ENCODE peak calls at places on chromosome 21, in eight cellular contexts. C, A, T, Z, X, L, V and W are unnamed samples. For H3K4me1, the result is how much of the 10 kb centered on the place peaks cover.

GRCh38 chr21:35394634-35395369 is 345.7 kb upstream of the RUNX1 start:
- DNase-seq in C (no peak), A (no peak), T (no peak), Z (no peak), X (no peak), L (peak), V (no peak), W (no peak)

GRCh38 chr21:38917045-38917774 is 111.5 kb downstream of the ETS2 start:
- DNase-seq in C (no peak), A (no peak), T (no peak), Z (no peak), X (no peak), L (no peak), V (no peak), W (no peak)

GRCh38 chr21:36965720-36966065 is 776 bp downstream of the HLCS start:
- DNase-seq in C (no peak), A (no peak), T (no peak), Z (no peak), X (no peak), L (no peak), V (no peak), W (peak)

GRCh38 chr21:17828223-17828622 is 9.1 kb upstream of the C21orf91 start:
- DNase-seq in C (no peak), A (no peak), T (no peak), Z (no peak), X (no peak), L (peak), V (no peak), W (no peak)

GRCh38 chr21:29580886-29581285 is 282.2 kb downstream of the BACH1 start:
- DNase-seq in C (no peak), A (no peak), T (no peak), Z (no peak), X (no peak), L (no peak), V (no peak), W (no peak)

GRCh38 chr21:42220138-42220701 is 1.3 kb downstream of the ABCG1 start:
- DNase-seq in C (no peak), A (peak), T (peak), Z (peak), X (peak), L (peak), V (peak), W (peak)

GRCh38 chr21:16082038-16082816 is 352.4 kb downstream of the USP25 start:
- DNase-seq in C (no peak), A (no peak), T (no peak), Z (no peak), X (peak), L (no peak), V (peak), W (peak)

GRCh38 chr21:26948194-26948593 is 18.7 kb downstream of the ADAMTS5 start:
- DNase-seq in C (no peak), A (no peak), T (no peak), Z (no peak), X (no peak), L (no peak), V (no peak), W (no peak)

GRCh38 chr21:37257526-37257966 is 9.6 kb downstream of the VPS26C start:
- DNase-seq in C (no peak), A (peak), T (peak), Z (peak), X (no peak), L (no peak), V (no peak), W (no peak)

GRCh38 chr21:21163904-21164303 is 165.7 kb downstream of the NCAM2 start:
- DNase-seq in C (no peak), A (no peak), T (no peak), Z (peak), X (peak), L (peak), V (peak), W (peak)

GRCh38 chr21:30446969-30447368 is 6.9 kb downstream of the KRTAP15-1 start:
- DNase-seq in C (no peak), A (no peak), T (no peak), Z (no peak), X (no peak), L (peak), V (no peak), W (no peak)

GRCh38 chr21:38167345-38167744 is 89.4 kb upstream of the KCNJ15 start:
- DNase-seq in C (no peak), A (no peak), T (no peak), Z (no peak), X (no peak), L (no peak), V (no peak), W (no peak)

GRCh38 chr21:31473685-31474345 is 129.8 kb upstream of the TIAM1 start:
- DNase-seq in C (no peak), A (no peak), T (no peak), Z (no peak), X (no peak), L (no peak), V (no peak), W (no peak)

GRCh38 chr21:34846601-34847112 is 177.9 kb downstream of the CLIC6 start:
- DNase-seq in C (no peak), A (no peak), T (peak), Z (peak), X (peak), L (peak), V (peak), W (no peak)

GRCh38 chr21:43890042-43890441 is 25.0 kb downstream of the AGPAT3 start:
- DNase-seq in C (no peak), A (no peak), T (no peak), Z (no peak), X (no peak), L (no peak), V (no peak), W (no peak)

GRCh38 chr21:25189497-25189896 is 417.8 kb downstream of the MRPL39 start:
- DNase-seq in C (no peak), A (no peak), T (no peak), Z (no peak), X (no peak), L (no peak), V (peak), W (no peak)

GRCh38 chr21:25191141-25191540 is 416.1 kb downstream of the MRPL39 start:
- DNase-seq in C (no peak), A (no peak), T (no peak), Z (no peak), X (no peak), L (no peak), V (no peak), W (no peak)

GRCh38 chr21:25186278-25186677 is 421.0 kb downstream of the MRPL39 start:
- DNase-seq in C (no peak), A (no peak), T (no peak), Z (no peak), X (no peak), L (no peak), V (no peak), W (no peak)

GRCh38 chr21:25183577-25183976 is 423.7 kb downstream of the MRPL39 start:
- DNase-seq in C (no peak), A (no peak), T (no peak), Z (no peak), X (no peak), L (no peak), V (no peak), W (no peak)

DNA sequence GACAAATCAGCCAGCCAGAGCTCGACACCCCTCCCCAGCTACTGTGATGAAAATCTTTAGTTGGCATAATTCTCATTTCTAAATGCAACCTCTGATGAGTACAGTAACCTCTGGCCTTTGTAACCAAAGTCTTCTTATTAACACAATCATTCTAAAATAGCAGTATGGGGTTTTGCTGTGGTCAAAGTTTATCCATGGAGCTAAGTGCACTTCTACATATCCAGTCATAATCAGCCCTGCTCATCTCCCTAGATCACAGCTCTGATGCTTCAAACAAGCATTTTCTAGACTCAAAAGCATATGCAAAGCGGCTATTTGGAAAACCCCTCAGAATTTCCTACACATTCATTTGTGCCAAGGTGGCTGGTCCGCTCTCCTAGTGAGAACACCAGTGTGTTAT is 418.6 kb downstream of the MRPL39 start:
- DNase-seq in C (no peak), A (no peak), T (no peak), Z (no peak), X (no peak), L (no peak), V (no peak), W (no peak)
- TF ChIP-seq CTCF in C (no peak), A (no peak), T (no peak), Z (no peak), X (no peak), L (no peak), V (no peak), W (no peak)

GRCh38 chr21:28540514-28540913 is 452.2 kb downstream of the LTN1 start:
- DNase-seq in C (no peak), A (no peak), T (no peak), Z (no peak), X (no peak), L (no peak), V (no peak), W (no peak)
- H3K4me1 ChIP-seq in C (under half), A (under half), T (under half), Z (under half), X (under half), L (under half), V (under half), W (under half)

GRCh38 chr21:45849651-45850050 is 131.9 kb upstream of the COL6A1 start:
- DNase-seq in C (no peak), A (no peak), T (no peak), Z (no peak), X (no peak), L (no peak), V (peak), W (no peak)

GRCh38 chr21:45846373-45847160 is 135.0 kb upstream of the COL6A1 start:
- DNase-seq in C (no peak), A (peak), T (no peak), Z (no peak), X (peak), L (no peak), V (peak), W (no peak)

GRCh38 chr21:45847870-45848269 is 133.7 kb upstream of the COL6A1 start:
- DNase-seq in C (no peak), A (no peak), T (no peak), Z (no peak), X (no peak), L (no peak), V (no peak), W (no peak)

GRCh38 chr21:45848805-45849204 is 132.8 kb upstream of the COL6A1 start:
- DNase-seq in C (no peak), A (no peak), T (no peak), Z (no peak), X (no peak), L (no peak), V (no peak), W (no peak)

DNA sequence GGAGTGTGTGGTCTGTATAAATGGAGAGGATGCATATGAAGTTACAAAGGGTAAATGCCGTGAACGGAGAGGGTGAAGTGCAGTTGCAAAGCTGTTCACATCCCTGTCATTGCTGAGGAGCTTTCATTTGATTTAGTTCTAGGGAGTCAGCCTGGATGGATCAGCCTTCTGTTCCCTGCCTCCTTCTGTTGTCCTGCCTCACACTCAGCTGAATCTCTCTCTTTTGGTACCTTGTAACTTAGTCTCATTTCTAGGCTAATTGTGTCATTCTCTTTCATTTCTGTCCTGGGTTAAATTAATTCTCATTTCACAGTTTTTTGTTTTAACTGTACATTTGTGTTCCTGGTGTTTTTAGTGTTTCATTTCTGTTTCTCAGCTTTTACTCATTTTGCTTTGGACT is 133.2 kb upstream of the COL6A1 start:
- DNase-seq in C (no peak), A (no peak), T (no peak), Z (no peak), X (no peak), L (no peak), V (no peak), W (no peak)
- TF ChIP-seq CTCF in C (no peak), A (no peak), T (no peak), Z (no peak), X (no peak), L (no peak), V (no peak), W (no peak)

GRCh38 chr21:45078877-45079281 is 4.5 kb downstream of the ADARB1 start:
- DNase-seq in C (no peak), A (no peak), T (no peak), Z (no peak), X (no peak), L (peak), V (no peak), W (no peak)

GRCh38 chr21:45080639-45081414 is 6.4 kb downstream of the ADARB1 start:
- DNase-seq in C (no peak), A (no peak), T (no peak), Z (no peak), X (peak), L (no peak), V (no peak), W (no peak)

GRCh38 chr21:45080232-45080631 is 5.9 kb downstream of the ADARB1 start:
- DNase-seq in C (no peak), A (no peak), T (no peak), Z (no peak), X (no peak), L (no peak), V (no peak), W (no peak)

GRCh38 chr21:45078371-45078770 is 4.0 kb downstream of the ADARB1 start:
- DNase-seq in C (no peak), A (no peak), T (no peak), Z (no peak), X (no peak), L (no peak), V (no peak), W (no peak)

DNA sequence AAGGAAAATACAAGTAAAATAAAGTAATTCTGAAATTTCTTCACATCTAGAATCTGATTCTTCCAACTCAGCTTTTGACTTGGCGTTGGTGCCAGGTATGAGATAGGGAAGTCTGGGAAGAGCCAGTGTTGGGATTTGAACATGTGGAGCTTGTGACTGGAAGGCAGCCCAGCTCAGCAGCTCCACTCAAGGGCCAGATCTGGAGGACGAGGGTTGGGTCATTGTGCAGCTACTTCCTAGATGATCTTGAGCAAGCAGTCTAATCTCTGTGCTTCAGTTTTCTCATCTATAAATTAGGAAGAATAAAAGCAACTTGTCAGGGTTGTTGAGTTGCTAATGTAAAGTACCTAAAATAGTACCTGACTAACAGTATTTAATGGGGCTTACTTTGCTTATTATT is 5.0 kb downstream of the ADARB1 start:
- DNase-seq in C (no peak), A (no peak), T (no peak), Z (no peak), X (no peak), L (no peak), V (no peak), W (no peak)
- H3K4me1 ChIP-seq in C (under half), A (half or more), T (under half), Z (under half), X (under half), L (under half), V (under half), W (under half)